ENCODE peak calls at places on chromosomes 13 and 19, in nine cellular contexts. N is stimulated activated CD8-positive, alpha-beta memory T cell treated with anti-CD3 and anti-CD28 coated beads, Interleukin-2, amount 100 ng/mL, for 48 hours; X is stimulated activated naive CD4-positive, alpha-beta T cell; P is cardiac fibroblast; G is kidney tubule cell; R is posterior cingulate gyrus; M is hepatic stellate cell; F is stimulated activated CD4-positive, alpha-beta T cell treated with anti-CD3 and anti-CD28 coated beads, Interleukin-15, amount 100 ng/mL, for 48 hours; L is Calu3. J is an unnamed sample.

GRCh38 chr13:23765531-23765930 is 123.7 kb downstream of the MIPEP start:
- DNase-seq in M (no peak), P (no peak), F (no peak), L (no peak), N (no peak), X (no peak), G (no peak), R (no peak), J (no peak)

GRCh38 chr19:48961051-48961649 is 4.0 kb upstream of the FTL start:
- DNase-seq in F (no peak), L (no peak), R (no peak), G (peak), X (no peak), N (no peak), P (no peak), M (no peak), J (no peak)

GRCh38 chr13:84297246-84297645 is 415.0 kb upstream of the SLITRK1 start:
- DNase-seq in P (no peak), M (no peak), R (no peak), L (no peak), G (no peak), X (no peak), N (no peak), F (no peak), J (no peak)

GRCh38 chr13:36675213-36675536 is 1.4 kb downstream of the SERTM1 start:
- DNase-seq in F (no peak), P (no peak), L (no peak), R (no peak), X (no peak), G (no peak), M (no peak), N (no peak), J (no peak)

GRCh38 chr19:38531515-38531914 is 86.2 kb downstream of the MAP4K1 start:
- DNase-seq in R (no peak), L (no peak), F (no peak), M (no peak), G (no peak), X (no peak), N (no peak), P (no peak), J (no peak)

GRCh38 chr19:12574036-12574435 is 22.8 kb upstream of the ZNF564 start:
- DNase-seq in P (no peak), G (no peak), X (no peak), M (no peak), N (no peak), L (no peak), F (no peak), R (no peak), J (no peak)

GRCh38 chr19:28289294-28290063 is 923.5 kb downstream of the UQCRFS1 start:
- DNase-seq in P (peak), N (no peak), L (no peak), X (no peak), F (no peak), G (peak), M (peak), R (peak), J (no peak)

GRCh38 chr19:17829855-17830566 is 8.7 kb upstream of the INSL3 start:
- DNase-seq in P (peak), X (no peak), F (no peak), L (no peak), N (no peak), G (peak), R (peak), M (no peak), J (no peak)

GRCh38 chr19:39335168-39335567 is 675 bp downstream of the GMFG start:
- DNase-seq in G (no peak), X (peak), N (no peak), F (no peak), P (no peak), M (peak), R (no peak), L (no peak), J (no peak)

GRCh38 chr19:46634656-46635218 is 1.3 kb downstream of the GNG8 start:
- DNase-seq in X (peak), R (no peak), M (no peak), G (no peak), P (no peak), F (no peak), N (no peak), L (peak), J (no peak)

GRCh38 chr13:30186644-30187431 is 120.5 kb downstream of the KATNAL1 start:
- DNase-seq in G (no peak), M (no peak), R (no peak), F (no peak), N (no peak), X (no peak), L (no peak), P (no peak), J (no peak)

GRCh38 chr13:103194871-103195270 is 128.7 kb upstream of the SLC10A2 start:
- DNase-seq in G (no peak), X (no peak), L (no peak), P (no peak), R (no peak), N (no peak), F (no peak), M (no peak), J (no peak)

GRCh38 chr13:110664074-110664473 is 41.8 kb downstream of the CARS2 start:
- DNase-seq in P (no peak), X (no peak), N (no peak), L (no peak), R (no peak), M (no peak), G (no peak), F (no peak), J (no peak)

J was measured in pulmonary artery endothelial cell.